ENCODE peak calls at places on chromosomes 13 and 19, in seven cellular contexts. D, A, V, H, S, J and L are unnamed samples.

GRCh38 chr13:52428295-52428694 is 22.1 kb downstream of the VPS36 start:
- DNase-seq in D (peak), A (no peak), V (no peak), H (no peak), S (no peak), J (peak), L (no peak)

GRCh38 chr19:3186377-3186688 is 603 bp downstream of the NCLN start:
- DNase-seq in D (peak), A (no peak), V (no peak), H (no peak), S (peak), J (no peak), L (peak)

GRCh38 chr19:11191273-11191755 is 6.0 kb downstream of the KANK2 start:
- DNase-seq in D (peak), A (no peak), V (no peak), H (no peak), S (no peak), J (peak), L (peak)

GRCh38 chr19:38115264-38115802 is 108.7 kb downstream of the DPF1 start:
- DNase-seq in D (no peak), A (no peak), V (no peak), H (no peak), S (no peak), J (no peak), L (no peak)

GRCh38 chr19:44113784-44114390 is 688 bp downstream of the ZNF225 start:
- DNase-seq in D (peak), A (no peak), V (no peak), H (no peak), S (peak), J (peak), L (no peak)

GRCh38 chr13:51282322-51282721 is 57.2 kb upstream of the SERPINE3 start:
- DNase-seq in D (no peak), A (no peak), V (no peak), H (no peak), S (no peak), J (no peak), L (no peak)

GRCh38 chr19:10567696-10568443 is 909 bp downstream of the CDKN2D start:
- DNase-seq in D (peak), A (no peak), V (no peak), H (no peak), S (no peak), J (no peak), L (no peak)

GRCh38 chr13:94345374-94346195 is 133.9 kb downstream of the DCT start:
- DNase-seq in D (peak), A (no peak), V (no peak), H (no peak), S (no peak), J (peak), L (no peak)

GRCh38 chr13:101649490-101650126 is 197.1 kb downstream of the ITGBL1 start:
- DNase-seq in D (peak), A (no peak), V (no peak), H (no peak), S (no peak), J (peak), L (no peak)

GRCh38 chr19:5799247-5800241 is 5.3 kb upstream of the NRTN start:
- DNase-seq in D (no peak), A (no peak), V (no peak), H (no peak), S (no peak), J (no peak), L (peak)